ENCODE peak calls at places on chromosomes 13 and 19, in ten cellular contexts. One of them, this sample, is unnamed.

GRCh38 chr19:32599258-32599657 is 18.3 kb downstream of the PDCD5 start:
- DNase-seq in NB4: no peak
- DNase-seq in cardiac fibroblast: no peak
- DNase-seq in IMR-90: no peak
- DNase-seq in HFF-Myc: no peak
- DNase-seq in GM12865: no peak
- DNase-seq in mesothelial cell of epicardium: no peak
- DNase-seq in neural crest cell: no peak
- DNase-seq in neural progenitor cell: no peak
- DNase-seq in B cell: no peak
- DNase-seq in this sample: no peak

GRCh38 chr13:100666124-100666523 is 8.5 kb downstream of the TMTC4 start:
- DNase-seq in NB4: no peak
- DNase-seq in cardiac fibroblast: peak
- DNase-seq in IMR-90: no peak
- DNase-seq in HFF-Myc: peak
- DNase-seq in GM12865: no peak
- DNase-seq in mesothelial cell of epicardium: no peak
- DNase-seq in neural crest cell: no peak
- DNase-seq in neural progenitor cell: no peak
- DNase-seq in B cell: no peak
- DNase-seq in this sample: no peak

GRCh38 chr13:29718694-29719093 is 123.2 kb upstream of the SLC7A1 start:
- DNase-seq in NB4: no peak
- DNase-seq in cardiac fibroblast: no peak
- DNase-seq in IMR-90: no peak
- DNase-seq in HFF-Myc: no peak
- DNase-seq in GM12865: no peak
- DNase-seq in mesothelial cell of epicardium: no peak
- DNase-seq in neural crest cell: no peak
- DNase-seq in neural progenitor cell: no peak
- DNase-seq in B cell: no peak
- DNase-seq in this sample: no peak

GRCh38 chr13:71962735-71963134 is 95.7 kb upstream of the DACH1 start:
- DNase-seq in NB4: no peak
- DNase-seq in cardiac fibroblast: no peak
- DNase-seq in IMR-90: no peak
- DNase-seq in HFF-Myc: no peak
- DNase-seq in GM12865: no peak
- DNase-seq in mesothelial cell of epicardium: no peak
- DNase-seq in neural crest cell: no peak
- DNase-seq in neural progenitor cell: no peak
- DNase-seq in B cell: no peak
- DNase-seq in this sample: no peak

GRCh38 chr13:42377640-42378382 is 105.9 kb downstream of the AKAP11 start:
- DNase-seq in NB4: peak
- DNase-seq in cardiac fibroblast: no peak
- DNase-seq in IMR-90: no peak
- DNase-seq in HFF-Myc: no peak
- DNase-seq in GM12865: peak
- DNase-seq in mesothelial cell of epicardium: no peak
- DNase-seq in neural crest cell: no peak
- DNase-seq in neural progenitor cell: no peak
- DNase-seq in B cell: peak
- DNase-seq in this sample: no peak

GRCh38 chr19:53131085-53131484 is 1.6 kb downstream of the ZNF415 start:
- DNase-seq in NB4: no peak
- DNase-seq in cardiac fibroblast: no peak
- DNase-seq in IMR-90: no peak
- DNase-seq in HFF-Myc: no peak
- DNase-seq in GM12865: no peak
- DNase-seq in mesothelial cell of epicardium: no peak
- DNase-seq in neural crest cell: no peak
- DNase-seq in neural progenitor cell: peak
- DNase-seq in B cell: no peak
- DNase-seq in this sample: no peak

GRCh38 chr13:114010401-114011101 is 36.7 kb upstream of the C13orf46 start:
- DNase-seq in NB4: no peak
- DNase-seq in cardiac fibroblast: no peak
- DNase-seq in IMR-90: no peak
- DNase-seq in HFF-Myc: no peak
- DNase-seq in GM12865: no peak
- DNase-seq in mesothelial cell of epicardium: no peak
- DNase-seq in neural crest cell: no peak
- DNase-seq in neural progenitor cell: no peak
- DNase-seq in B cell: no peak
- DNase-seq in this sample: no peak

GRCh38 chr13:61838568-61838967 is 422.9 kb upstream of the PCDH20 start:
- DNase-seq in NB4: no peak
- DNase-seq in cardiac fibroblast: no peak
- DNase-seq in IMR-90: no peak
- DNase-seq in HFF-Myc: no peak
- DNase-seq in GM12865: no peak
- DNase-seq in mesothelial cell of epicardium: no peak
- DNase-seq in neural crest cell: no peak
- DNase-seq in neural progenitor cell: no peak
- DNase-seq in B cell: no peak
- DNase-seq in this sample: no peak

GRCh38 chr19:958967-959685 is 25.0 kb upstream of the WDR18 start:
- DNase-seq in NB4: peak
- DNase-seq in cardiac fibroblast: peak
- DNase-seq in IMR-90: peak
- DNase-seq in HFF-Myc: no peak
- DNase-seq in GM12865: no peak
- DNase-seq in mesothelial cell of epicardium: no peak
- DNase-seq in neural crest cell: no peak
- DNase-seq in neural progenitor cell: no peak
- DNase-seq in B cell: no peak
- DNase-seq in this sample: no peak

GRCh38 chr13:62084728-62085127 is 669.1 kb upstream of the PCDH20 start:
- DNase-seq in NB4: no peak
- DNase-seq in cardiac fibroblast: no peak
- DNase-seq in IMR-90: no peak
- DNase-seq in HFF-Myc: no peak
- DNase-seq in GM12865: no peak
- DNase-seq in mesothelial cell of epicardium: no peak
- DNase-seq in neural crest cell: no peak
- DNase-seq in neural progenitor cell: no peak
- DNase-seq in B cell: no peak
- DNase-seq in this sample: no peak

GRCh38 chr13:38530492-38530891 is 156.4 kb upstream of the FREM2 start:
- DNase-seq in NB4: peak
- DNase-seq in cardiac fibroblast: peak
- DNase-seq in IMR-90: peak
- DNase-seq in HFF-Myc: peak
- DNase-seq in GM12865: peak
- DNase-seq in mesothelial cell of epicardium: no peak
- DNase-seq in neural crest cell: no peak
- DNase-seq in neural progenitor cell: no peak
- DNase-seq in B cell: no peak
- DNase-seq in this sample: no peak
- TF ChIP-seq CTCF in NB4: no peak
- TF ChIP-seq CTCF in cardiac fibroblast: peak
- TF ChIP-seq CTCF in IMR-90: peak
- TF ChIP-seq CTCF in HFF-Myc: peak
- TF ChIP-seq CTCF in GM12865: peak
- TF ChIP-seq CTCF in mesothelial cell of epicardium: peak
- TF ChIP-seq CTCF in neural crest cell: peak
- TF ChIP-seq CTCF in neural progenitor cell: peak
- TF ChIP-seq CTCF in B cell: peak
- TF ChIP-seq CTCF in this sample: peak

DNA sequence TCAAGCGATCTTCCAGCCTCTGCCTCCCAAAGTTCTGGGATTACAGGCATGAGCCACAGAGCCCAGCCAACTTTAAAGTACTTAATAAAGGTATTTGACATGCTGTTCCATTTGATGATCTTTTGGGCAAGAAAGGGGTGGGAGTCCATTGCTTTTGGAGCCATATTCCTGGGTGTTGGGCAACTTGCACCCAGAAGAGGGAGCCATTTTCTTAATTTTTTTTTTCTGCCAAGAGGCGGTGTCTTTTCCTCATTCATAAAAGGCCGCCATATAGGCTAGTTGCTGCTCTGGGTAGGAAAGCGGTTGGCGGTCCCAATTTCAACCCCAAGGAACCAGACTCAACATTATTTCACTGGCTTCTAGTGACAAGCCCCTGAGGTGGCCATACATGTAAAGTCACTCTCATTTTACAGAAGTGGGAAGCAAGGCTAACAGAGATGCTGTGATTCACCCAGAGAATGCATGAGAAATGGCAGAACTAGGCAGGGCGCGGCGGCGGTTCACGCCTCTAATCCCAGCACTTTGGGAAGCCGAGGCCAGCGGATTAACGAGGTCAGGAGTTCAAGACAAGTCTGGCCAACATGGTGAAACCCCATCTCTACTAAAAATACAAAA is 139.6 kb downstream of the CACNA1A start:
- DNase-seq in NB4: peak
- DNase-seq in cardiac fibroblast: peak
- DNase-seq in IMR-90: peak
- DNase-seq in HFF-Myc: peak
- DNase-seq in GM12865: peak
- DNase-seq in mesothelial cell of epicardium: no peak
- DNase-seq in neural crest cell: peak
- DNase-seq in neural progenitor cell: peak
- DNase-seq in B cell: no peak
- DNase-seq in this sample: no peak
- TF ChIP-seq CTCF in NB4: no peak
- TF ChIP-seq CTCF in cardiac fibroblast: peak
- TF ChIP-seq CTCF in IMR-90: peak
- TF ChIP-seq CTCF in HFF-Myc: peak
- TF ChIP-seq CTCF in GM12865: peak
- TF ChIP-seq CTCF in mesothelial cell of epicardium: peak
- TF ChIP-seq CTCF in neural crest cell: peak
- TF ChIP-seq CTCF in neural progenitor cell: peak
- TF ChIP-seq CTCF in B cell: no peak
- TF ChIP-seq CTCF in this sample: peak

GRCh38 chr13:47420012-47420411 is 523.2 kb upstream of the HTR2A start:
- DNase-seq in NB4: no peak
- DNase-seq in cardiac fibroblast: no peak
- DNase-seq in IMR-90: peak
- DNase-seq in HFF-Myc: no peak
- DNase-seq in GM12865: no peak
- DNase-seq in mesothelial cell of epicardium: no peak
- DNase-seq in neural crest cell: no peak
- DNase-seq in neural progenitor cell: no peak
- DNase-seq in B cell: no peak
- DNase-seq in this sample: no peak
- TF ChIP-seq CTCF in NB4: no peak
- TF ChIP-seq CTCF in cardiac fibroblast: no peak
- TF ChIP-seq CTCF in IMR-90: peak
- TF ChIP-seq CTCF in HFF-Myc: no peak
- TF ChIP-seq CTCF in GM12865: no peak
- TF ChIP-seq CTCF in mesothelial cell of epicardium: no peak
- TF ChIP-seq CTCF in neural crest cell: no peak
- TF ChIP-seq CTCF in neural progenitor cell: no peak
- TF ChIP-seq CTCF in B cell: no peak
- TF ChIP-seq CTCF in this sample: no peak

GRCh38 chr13:66691149-66691548 is 539.0 kb downstream of the PCDH9 start:
- DNase-seq in NB4: no peak
- DNase-seq in cardiac fibroblast: peak
- DNase-seq in IMR-90: no peak
- DNase-seq in HFF-Myc: no peak
- DNase-seq in GM12865: no peak
- DNase-seq in mesothelial cell of epicardium: no peak
- DNase-seq in neural crest cell: no peak
- DNase-seq in neural progenitor cell: no peak
- DNase-seq in B cell: no peak
- DNase-seq in this sample: no peak

GRCh38 chr13:66689628-66690027 is 540.5 kb downstream of the PCDH9 start:
- DNase-seq in NB4: no peak
- DNase-seq in cardiac fibroblast: peak
- DNase-seq in IMR-90: peak
- DNase-seq in HFF-Myc: no peak
- DNase-seq in GM12865: no peak
- DNase-seq in mesothelial cell of epicardium: no peak
- DNase-seq in neural crest cell: no peak
- DNase-seq in neural progenitor cell: peak
- DNase-seq in B cell: no peak
- DNase-seq in this sample: no peak

GRCh38 chr13:66693656-66694055 is 536.5 kb downstream of the PCDH9 start:
- DNase-seq in NB4: no peak
- DNase-seq in cardiac fibroblast: no peak
- DNase-seq in IMR-90: no peak
- DNase-seq in HFF-Myc: no peak
- DNase-seq in GM12865: no peak
- DNase-seq in mesothelial cell of epicardium: no peak
- DNase-seq in neural crest cell: no peak
- DNase-seq in neural progenitor cell: no peak
- DNase-seq in B cell: no peak
- DNase-seq in this sample: no peak

DNA sequence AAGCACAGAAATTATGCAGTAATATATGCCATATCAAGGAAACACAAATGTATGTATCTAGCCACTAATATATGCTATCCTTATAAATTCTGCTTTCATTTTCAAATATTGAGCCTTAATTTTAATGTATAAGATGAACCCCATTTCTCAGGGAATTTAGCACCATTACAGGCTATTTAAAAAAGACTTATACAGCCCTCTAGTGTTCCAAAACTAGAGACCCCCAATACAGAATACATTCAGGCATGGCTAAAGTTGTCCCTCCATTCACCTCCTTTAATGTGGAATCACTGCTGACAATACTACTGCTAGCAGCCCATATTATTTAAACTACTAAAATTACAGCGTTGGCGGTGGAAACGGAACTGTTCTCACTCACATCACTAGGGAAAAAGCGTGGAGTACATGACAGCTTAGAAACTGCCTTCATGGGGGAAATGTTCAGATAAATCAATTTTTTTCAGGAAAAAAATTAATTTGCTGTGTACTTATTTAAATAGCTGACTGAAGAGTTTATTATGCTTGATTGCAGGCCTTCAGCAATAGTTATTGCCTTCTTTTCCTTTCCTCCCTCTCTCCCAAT is 541.0 kb downstream of the PCDH9 start:
- DNase-seq in NB4: no peak
- DNase-seq in cardiac fibroblast: peak
- DNase-seq in IMR-90: no peak
- DNase-seq in HFF-Myc: no peak
- DNase-seq in GM12865: no peak
- DNase-seq in mesothelial cell of epicardium: no peak
- DNase-seq in neural crest cell: no peak
- DNase-seq in neural progenitor cell: peak
- DNase-seq in B cell: no peak
- DNase-seq in this sample: no peak
- TF ChIP-seq CTCF in NB4: no peak
- TF ChIP-seq CTCF in cardiac fibroblast: peak
- TF ChIP-seq CTCF in IMR-90: peak
- TF ChIP-seq CTCF in HFF-Myc: no peak
- TF ChIP-seq CTCF in GM12865: no peak
- TF ChIP-seq CTCF in mesothelial cell of epicardium: no peak
- TF ChIP-seq CTCF in neural crest cell: peak
- TF ChIP-seq CTCF in neural progenitor cell: peak
- TF ChIP-seq CTCF in B cell: peak
- TF ChIP-seq CTCF in this sample: peak

GRCh38 chr13:21176195-21176981 is at the start of the genes MRPL57 and SKA3:
- DNase-seq in NB4: peak
- DNase-seq in cardiac fibroblast: peak
- DNase-seq in IMR-90: peak
- DNase-seq in HFF-Myc: peak
- DNase-seq in GM12865: peak
- DNase-seq in mesothelial cell of epicardium: peak
- DNase-seq in neural crest cell: peak
- DNase-seq in neural progenitor cell: peak
- DNase-seq in B cell: peak
- DNase-seq in this sample: peak
- TF ChIP-seq CTCF in NB4: no peak
- TF ChIP-seq CTCF in cardiac fibroblast: peak
- TF ChIP-seq CTCF in IMR-90: no peak
- TF ChIP-seq CTCF in HFF-Myc: no peak
- TF ChIP-seq CTCF in GM12865: no peak
- TF ChIP-seq CTCF in mesothelial cell of epicardium: no peak
- TF ChIP-seq CTCF in neural crest cell: peak
- TF ChIP-seq CTCF in neural progenitor cell: no peak
- TF ChIP-seq CTCF in B cell: peak
- TF ChIP-seq CTCF in this sample: no peak